ENCODE peak calls at places on chromosomes 12 and 14, in five cellular contexts. One of them, this sample, is unnamed.

GRCh38 chr12:22577667-22578066 is 33.3 kb upstream of the C2CD5 start:
- DNase-seq in HepG2: no peak
- DNase-seq in H1: no peak
- DNase-seq in GM12892: no peak
- DNase-seq in GM12878: no peak
- DNase-seq in this sample: no peak

GRCh38 chr12:107134558-107134957 is 41.2 kb upstream of the CRY1 start:
- DNase-seq in HepG2: peak
- DNase-seq in H1: peak
- DNase-seq in GM12892: no peak
- DNase-seq in GM12878: no peak
- DNase-seq in this sample: no peak

GRCh38 chr14:21070083-21070609 is at the start of gene ARHGEF40:
- DNase-seq in HepG2: no peak
- DNase-seq in H1: no peak
- DNase-seq in GM12892: no peak
- DNase-seq in GM12878: no peak
- DNase-seq in this sample: no peak

GRCh38 chr12:107622005-107622404 is 63.6 kb upstream of the PWP1 start:
- DNase-seq in HepG2: peak
- DNase-seq in H1: no peak
- DNase-seq in GM12892: no peak
- DNase-seq in GM12878: no peak
- DNase-seq in this sample: no peak

GRCh38 chr14:53954551-53955233 is 1.9 kb downstream of the BMP4 start:
- DNase-seq in HepG2: no peak
- DNase-seq in H1: no peak
- DNase-seq in GM12892: no peak
- DNase-seq in GM12878: no peak
- DNase-seq in this sample: no peak

GRCh38 chr12:26845057-26845666 is 12.2 kb upstream of the ITPR2 start:
- DNase-seq in HepG2: peak
- DNase-seq in H1: no peak
- DNase-seq in GM12892: no peak
- DNase-seq in GM12878: no peak
- DNase-seq in this sample: no peak

GRCh38 chr14:34003052-34003668 is 52.3 kb upstream of the EGLN3 start:
- DNase-seq in HepG2: no peak
- DNase-seq in H1: no peak
- DNase-seq in GM12892: no peak
- DNase-seq in GM12878: no peak
- DNase-seq in this sample: no peak

GRCh38 chr12:46110928-46111699 is 120.7 kb upstream of the SCAF11 start:
- DNase-seq in HepG2: peak
- DNase-seq in H1: no peak
- DNase-seq in GM12892: no peak
- DNase-seq in GM12878: no peak
- DNase-seq in this sample: no peak

GRCh38 chr12:98073610-98074009 is 441.8 kb upstream of the TMPO start:
- DNase-seq in HepG2: no peak
- DNase-seq in H1: no peak
- DNase-seq in GM12892: no peak
- DNase-seq in GM12878: no peak
- DNase-seq in this sample: no peak

GRCh38 chr12:107513184-107513583 is 172.4 kb upstream of the PWP1 start:
- DNase-seq in HepG2: no peak
- DNase-seq in H1: no peak
- DNase-seq in GM12892: no peak
- DNase-seq in GM12878: no peak
- DNase-seq in this sample: no peak

GRCh38 chr12:26453246-26453645 is 257.9 kb downstream of the SSPN start:
- DNase-seq in HepG2: no peak
- DNase-seq in H1: no peak
- DNase-seq in GM12892: no peak
- DNase-seq in GM12878: no peak
- DNase-seq in this sample: no peak

GRCh38 chr12:124622326-124622725 is 54.9 kb upstream of the NCOR2 start:
- DNase-seq in HepG2: no peak
- DNase-seq in H1: no peak
- DNase-seq in GM12892: no peak
- DNase-seq in GM12878: no peak
- DNase-seq in this sample: no peak

GRCh38 chr12:124734224-124734788 is 129.4 kb downstream of the SCARB1 start:
- DNase-seq in HepG2: peak
- DNase-seq in H1: peak
- DNase-seq in GM12892: no peak
- DNase-seq in GM12878: no peak
- DNase-seq in this sample: no peak

GRCh38 chr12:53060064-53060720 is 10.3 kb downstream of the TNS2 start:
- DNase-seq in HepG2: no peak
- DNase-seq in H1: no peak
- DNase-seq in GM12892: no peak
- DNase-seq in GM12878: no peak
- DNase-seq in this sample: no peak

GRCh38 chr12:12788131-12788530 is 2.7 kb downstream of the APOLD1 start:
- DNase-seq in HepG2: no peak
- DNase-seq in H1: no peak
- DNase-seq in GM12892: no peak
- DNase-seq in GM12878: no peak
- DNase-seq in this sample: no peak

GRCh38 chr14:88842414-88842813 is 18.0 kb downstream of the TTC8 start:
- DNase-seq in HepG2: no peak
- DNase-seq in H1: no peak
- DNase-seq in GM12892: no peak
- DNase-seq in GM12878: no peak
- DNase-seq in this sample: no peak

GRCh38 chr12:127428420-127428819 is 838.5 kb upstream of the TMEM132C start:
- DNase-seq in HepG2: no peak
- DNase-seq in H1: no peak
- DNase-seq in GM12892: no peak
- DNase-seq in GM12878: no peak
- DNase-seq in this sample: no peak

GRCh38 chr12:113641426-113641825 is 169.8 kb upstream of the LHX5 start:
- DNase-seq in HepG2: no peak
- DNase-seq in H1: no peak
- DNase-seq in GM12892: no peak
- DNase-seq in GM12878: no peak
- DNase-seq in this sample: no peak

GRCh38 chr12:102567031-102567985 is 86.9 kb upstream of the IGF1 start:
- DNase-seq in HepG2: no peak
- DNase-seq in H1: no peak
- DNase-seq in GM12892: no peak
- DNase-seq in GM12878: no peak
- DNase-seq in this sample: no peak

GRCh38 chr12:1562813-1563412 is 31.5 kb downstream of the FBXL14 start:
- DNase-seq in HepG2: no peak
- DNase-seq in H1: no peak
- DNase-seq in GM12892: no peak
- DNase-seq in GM12878: no peak
- DNase-seq in this sample: no peak

GRCh38 chr12:69196302-69197288 is 42.8 kb upstream of the CPSF6 start:
- DNase-seq in HepG2: peak
- DNase-seq in H1: no peak
- DNase-seq in GM12892: no peak
- DNase-seq in GM12878: no peak
- DNase-seq in this sample: no peak

GRCh38 chr12:75086086-75087038 is 123.3 kb downstream of the KCNC2 start:
- DNase-seq in HepG2: no peak
- DNase-seq in H1: no peak
- DNase-seq in GM12892: no peak
- DNase-seq in GM12878: no peak
- DNase-seq in this sample: no peak

GRCh38 chr12:75087656-75088055 is 122.0 kb downstream of the KCNC2 start:
- DNase-seq in HepG2: no peak
- DNase-seq in H1: no peak
- DNase-seq in GM12892: no peak
- DNase-seq in GM12878: no peak
- DNase-seq in this sample: no peak
- TF ChIP-seq TAF1 in HepG2: no peak
- TF ChIP-seq TAF1 in H1: no peak
- TF ChIP-seq TAF1 in GM12892: no peak
- TF ChIP-seq TAF1 in GM12878: no peak
- TF ChIP-seq TAF1 in this sample: no peak

DNA sequence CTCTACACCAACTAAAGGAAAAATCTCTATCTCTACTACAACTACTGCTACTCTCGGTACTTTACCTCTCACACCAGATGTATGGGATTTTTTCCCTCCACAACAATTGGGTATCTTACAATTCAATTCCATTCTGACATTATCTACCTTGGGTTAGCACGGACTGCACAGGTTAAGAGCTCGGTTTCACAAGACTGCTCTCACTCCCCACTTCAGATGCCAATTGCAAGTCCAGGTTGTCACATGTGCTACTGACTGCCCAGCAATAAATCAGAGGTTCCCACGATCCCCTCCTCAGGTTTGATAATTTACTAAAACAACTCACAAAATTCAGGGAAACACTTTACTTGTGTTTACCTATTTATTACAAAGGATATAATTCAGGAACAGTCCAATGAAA is 58.0 kb downstream of the OVCH1 start:
- DNase-seq in HepG2: no peak
- DNase-seq in H1: no peak
- DNase-seq in GM12892: no peak
- DNase-seq in GM12878: no peak
- DNase-seq in this sample: no peak
- TF ChIP-seq POLR2A in HepG2: no peak
- TF ChIP-seq POLR2A in H1: no peak
- TF ChIP-seq POLR2A in GM12892: no peak
- TF ChIP-seq POLR2A in GM12878: no peak
- TF ChIP-seq POLR2A in this sample: no peak

GRCh38 chr12:48795550-48796455 is 6.9 kb upstream of the ADCY6 start:
- DNase-seq in HepG2: peak
- DNase-seq in H1: no peak
- DNase-seq in GM12892: peak
- DNase-seq in GM12878: peak
- DNase-seq in this sample: peak
- TF ChIP-seq TAF1 in HepG2: no peak
- TF ChIP-seq TAF1 in H1: no peak
- TF ChIP-seq TAF1 in GM12892: no peak
- TF ChIP-seq TAF1 in GM12878: no peak
- TF ChIP-seq TAF1 in this sample: no peak

DNA sequence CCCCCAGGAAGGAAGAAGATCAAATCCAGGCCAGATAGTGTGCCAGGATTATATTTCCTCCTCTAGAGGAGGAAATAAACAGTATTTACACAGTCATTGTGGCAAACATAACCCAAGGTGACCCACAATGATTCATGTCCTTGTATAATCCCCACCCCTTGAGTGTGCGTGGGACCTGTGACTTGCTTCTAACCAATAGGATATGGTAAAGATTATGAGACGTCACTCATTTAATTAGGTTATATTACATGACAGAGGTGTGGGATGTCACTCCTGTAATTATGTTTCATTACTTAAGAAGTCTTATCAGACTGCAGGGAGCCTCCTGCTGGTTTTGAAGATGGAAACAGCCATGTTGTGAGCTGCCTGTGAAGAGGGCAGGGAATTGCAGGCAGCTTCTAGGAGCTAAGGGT is 12.2 kb upstream of the CATSPERB start:
- DNase-seq in HepG2: no peak
- DNase-seq in H1: no peak
- DNase-seq in GM12892: no peak
- DNase-seq in GM12878: no peak
- DNase-seq in this sample: no peak
- TF ChIP-seq POLR2A in HepG2: no peak
- TF ChIP-seq POLR2A in H1: no peak
- TF ChIP-seq POLR2A in GM12892: no peak
- TF ChIP-seq POLR2A in GM12878: no peak
- TF ChIP-seq POLR2A in this sample: no peak

DNA sequence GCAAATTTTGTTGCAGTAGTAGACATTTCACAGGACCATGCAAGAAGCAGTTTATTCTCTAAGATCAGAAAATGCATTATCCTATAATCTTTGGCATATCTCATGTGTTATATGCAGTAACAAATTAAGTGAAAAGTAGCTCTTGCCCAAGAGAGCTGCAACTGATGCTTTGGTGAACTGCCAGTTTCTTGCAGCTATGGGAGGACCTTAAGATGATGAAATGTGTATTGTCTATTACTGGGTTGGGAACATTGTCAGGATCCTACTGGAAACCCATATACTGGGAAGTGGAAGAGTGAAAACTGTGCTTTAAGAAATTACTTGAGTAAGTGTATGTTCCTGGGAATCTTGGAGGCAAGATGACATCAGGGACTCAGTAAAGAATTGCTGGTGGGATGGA is 238.9 kb downstream of the DACT1 start:
- DNase-seq in HepG2: no peak
- DNase-seq in H1: no peak
- DNase-seq in GM12892: no peak
- DNase-seq in GM12878: no peak
- DNase-seq in this sample: no peak
- TF ChIP-seq TAF1 in HepG2: no peak
- TF ChIP-seq TAF1 in H1: no peak
- TF ChIP-seq TAF1 in GM12892: no peak
- TF ChIP-seq TAF1 in GM12878: no peak
- TF ChIP-seq TAF1 in this sample: no peak